ENCODE peak calls at places on chromosomes 13 and 19, in four cellular contexts. E is CD8-positive, alpha-beta memory T cell; V is A549; S is pancreas. H is an unnamed sample.
A peak's percentile ranks its signal among the peaks of the same experiment; 100 is the strongest.

GRCh38 chr19:33005440-33005839 is 33.4 kb downstream of the FAAP24 start:
- DNase-seq in E (no peak), V (no peak), S (no peak), H (no peak)

GRCh38 chr13:93554514-93554913 is 327.9 kb downstream of the GPC6 start:
- DNase-seq in E (no peak), V (no peak), S (no peak), H (no peak)

GRCh38 chr13:57582032-57582431 is 49.5 kb upstream of the PCDH17 start:
- DNase-seq in E (no peak), V (no peak), S (no peak), H (no peak)

GRCh38 chr19:13902993-13903555 is 2.8 kb downstream of the BRME1 start:
- DNase-seq in E (no peak), V (peak; percentile 40), S (no peak), H (no peak)

GRCh38 chr13:49351871-49352270 is 92.0 kb downstream of the CAB39L start:
- DNase-seq in E (no peak), V (no peak), S (no peak), H (no peak)

GRCh38 chr19:29404951-29405727 is 120.7 kb upstream of the VSTM2B start:
- DNase-seq in E (no peak), V (no peak), S (no peak), H (no peak)

GRCh38 chr13:74774252-74774651 is 640.0 kb upstream of the KLF12 start:
- DNase-seq in E (no peak), V (no peak), S (no peak), H (no peak)

GRCh38 chr13:70407486-70407885 is 299.2 kb upstream of the KLHL1 start:
- DNase-seq in E (no peak), V (no peak), S (no peak), H (no peak)

GRCh38 chr19:16850133-16850532 is 20.9 kb downstream of the SIN3B start:
- DNase-seq in E (no peak), V (no peak), S (no peak), H (no peak)

GRCh38 chr13:77002590-77003190 is 10.8 kb downstream of the CLN5 start:
- DNase-seq in E (no peak), V (peak; percentile 22), S (no peak), H (no peak)

GRCh38 chr13:67224148-67224846 is 5.8 kb downstream of the PCDH9 start:
- DNase-seq in E (peak; percentile 54), V (peak; percentile 88), S (peak; percentile 92), H (no peak)

GRCh38 chr19:48196933-48197665 is 26.6 kb downstream of the ZSWIM9 start:
- DNase-seq in E (no peak), V (no peak), S (no peak), H (no peak)

GRCh38 chr19:46542428-46543230 is 47.0 kb upstream of the PNMA8B start:
- DNase-seq in E (peak; percentile 84), V (peak; percentile 94), S (peak; percentile 95), H (peak; percentile 50)

DNA sequence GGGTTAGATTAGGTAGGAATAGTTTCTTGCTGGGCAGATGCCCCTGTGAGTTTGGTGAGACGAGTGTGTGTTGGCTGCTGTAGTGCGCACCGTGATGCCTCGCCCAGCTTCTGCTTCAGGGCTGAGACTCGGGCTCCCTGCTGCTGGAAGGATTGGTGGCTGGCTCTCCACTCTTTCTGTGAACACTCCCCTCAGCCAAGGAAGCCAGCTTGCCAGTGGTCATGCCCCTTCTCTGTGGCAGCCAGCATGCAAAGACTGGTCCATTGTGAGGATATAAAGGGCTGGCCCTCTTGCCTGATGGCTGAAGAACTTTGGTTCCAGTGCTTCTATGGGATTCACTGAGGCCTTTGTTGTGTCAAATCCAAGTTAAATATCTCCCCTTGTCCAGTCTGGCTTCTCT is 2.9 kb upstream of the HTR2A start:
- DNase-seq in E (no peak), V (no peak), S (no peak), H (no peak)
- H3K9me3 ChIP-seq in E (no peaks in the 10 kb centered on the region), V (no peaks in the 10 kb centered on the region), S (no peaks in the 10 kb centered on the region), H (peaks cover 2% of the 10 kb centered on the region)

GRCh38 chr19:22814124-22814523 is 18.0 kb upstream of the ZNF723 start:
- DNase-seq in E (no peak), V (no peak), S (no peak), H (no peak)
- H3K9me3 ChIP-seq in E (peaks cover 4% of the 10 kb centered on the region), V (peaks cover 45% of the 10 kb centered on the region), S (no peaks in the 10 kb centered on the region), H (no peaks in the 10 kb centered on the region)

DNA sequence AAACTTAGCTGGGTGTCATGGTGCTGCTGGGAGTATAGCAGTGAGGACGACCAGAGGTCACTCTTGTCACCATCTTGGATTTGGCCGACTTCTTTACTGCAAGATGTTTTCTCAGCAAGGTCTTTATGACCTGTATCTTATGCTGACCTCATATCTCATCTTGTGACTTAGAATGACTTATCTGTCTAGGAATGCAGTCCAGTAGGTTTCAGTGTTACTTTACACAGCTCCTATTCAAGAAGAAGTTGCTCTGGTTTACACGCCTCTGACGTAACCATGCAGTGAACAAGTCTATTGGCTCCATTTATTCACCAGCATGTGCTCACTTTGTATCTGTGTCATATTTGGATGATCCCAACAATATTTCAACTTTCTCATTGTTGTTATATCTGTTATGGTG is 26.7 kb downstream of the ZNF850 start:
- DNase-seq in E (no peak), V (no peak), S (no peak), H (no peak)
- H3K9me3 ChIP-seq in E (peaks cover 68% of the 10 kb centered on the region), V (peaks cover 98% of the 10 kb centered on the region), S (peaks cover 22% of the 10 kb centered on the region), H (peaks cover 43% of the 10 kb centered on the region)

DNA sequence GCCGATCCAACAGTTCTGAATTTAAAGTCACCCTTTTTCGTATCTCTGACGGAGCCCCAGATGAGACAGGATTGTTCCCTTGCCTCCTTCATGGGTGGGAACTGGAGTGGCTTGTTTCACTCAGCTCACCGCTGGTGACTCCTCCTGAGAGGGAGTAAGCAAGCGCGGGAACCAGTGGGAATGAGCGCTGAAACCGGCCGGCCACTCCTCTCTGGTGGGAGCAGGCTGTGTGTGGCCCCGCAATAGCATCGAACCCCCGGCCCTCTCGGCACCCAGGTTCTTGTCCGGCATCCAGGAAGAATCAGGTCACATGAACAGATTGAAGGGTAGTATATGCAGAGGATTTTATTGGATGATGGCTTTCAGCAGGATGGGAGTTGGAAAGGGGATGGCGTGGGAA is 1211.6 kb upstream of the PCDH20 start:
- DNase-seq in E (no peak), V (no peak), S (no peak), H (no peak)
- H3K9me3 ChIP-seq in E (no peaks in the 10 kb centered on the region), V (no peaks in the 10 kb centered on the region), S (no peaks in the 10 kb centered on the region), H (no peaks in the 10 kb centered on the region)

GRCh38 chr13:52903320-52903719 is 54.9 kb upstream of the PCDH8 start:
- DNase-seq in E (no peak), V (no peak), S (no peak), H (no peak)
- H3K9me3 ChIP-seq in E (no peaks in the 10 kb centered on the region), V (no peaks in the 10 kb centered on the region), S (no peaks in the 10 kb centered on the region), H (no peaks in the 10 kb centered on the region)

GRCh38 chr19:50432221-50432626 is 468 bp upstream of the MYBPC2 start:
- DNase-seq in E (no peak), V (no peak), S (no peak), H (no peak)

GRCh38 chr19:50434525-50434924 is 1.8 kb downstream of the MYBPC2 start:
- DNase-seq in E (no peak), V (no peak), S (no peak), H (no peak)

GRCh38 chr19:50435221-50435620 is 2.5 kb downstream of the MYBPC2 start:
- DNase-seq in E (no peak), V (no peak), S (no peak), H (no peak)

GRCh38 chr19:50432658-50433057 is at the start of gene MYBPC2:
- DNase-seq in E (no peak), V (no peak), S (peak; percentile 65), H (no peak)

DNA sequence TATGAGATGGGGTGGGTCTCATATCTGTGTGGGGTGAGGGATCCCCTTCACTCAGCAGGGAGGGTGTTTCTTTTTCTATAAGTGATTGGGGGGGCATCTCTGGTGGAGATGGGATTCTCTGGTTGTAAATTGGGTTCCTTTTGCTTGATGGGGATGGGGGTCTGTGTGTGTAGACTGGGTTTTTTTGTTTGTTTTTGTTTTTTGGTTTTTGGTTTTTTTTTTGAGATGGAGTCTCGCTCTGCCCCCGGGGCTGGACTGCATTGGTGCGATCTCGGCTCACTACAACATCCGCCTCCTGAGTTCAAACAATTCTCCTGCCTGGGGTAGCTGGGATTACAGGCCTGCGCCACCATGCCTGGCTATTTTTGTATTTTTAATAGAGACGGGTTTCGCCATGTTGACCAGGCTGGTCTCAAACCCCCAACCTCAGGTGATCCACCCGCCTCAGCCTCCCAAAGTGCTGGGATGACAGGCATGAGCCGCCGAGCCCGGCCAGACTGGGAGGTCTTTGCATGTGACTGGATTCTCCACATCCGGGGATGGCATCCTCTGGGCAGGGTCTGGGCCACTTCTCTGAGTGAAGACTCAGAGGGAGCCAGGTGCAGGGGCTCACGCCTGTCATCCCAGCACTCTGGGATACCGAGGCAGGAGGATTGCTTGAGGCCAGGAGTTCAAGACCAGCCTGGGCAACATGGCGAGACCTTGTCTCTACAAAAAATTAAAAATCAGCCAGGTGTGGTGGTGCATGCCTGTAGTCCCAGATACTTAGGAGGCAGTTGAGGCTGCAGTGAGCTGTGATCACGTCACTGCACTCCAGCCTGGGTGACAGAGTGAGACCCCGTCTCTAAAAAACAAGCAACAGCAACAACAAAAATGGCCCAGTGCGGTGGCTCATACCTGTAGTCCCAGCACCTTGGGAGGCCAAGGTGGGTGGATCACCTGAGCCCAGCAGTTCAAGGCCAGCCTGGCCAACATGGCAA is 799 bp downstream of the MYBPC2 start:
- DNase-seq in E (no peak), V (no peak), S (no peak), H (no peak)
- H3K9me3 ChIP-seq in E (no peaks in the 10 kb centered on the region), V (no peaks in the 10 kb centered on the region), S (no peaks in the 10 kb centered on the region), H (no peaks in the 10 kb centered on the region)

GRCh38 chr19:58117841-58118575 is 20.0 kb upstream of the ZSCAN18 start:
- DNase-seq in E (no peak), V (no peak), S (no peak), H (no peak)

GRCh38 chr19:58123354-58123753 is 25.3 kb upstream of the ZSCAN18 start:
- DNase-seq in E (no peak), V (no peak), S (no peak), H (no peak)

GRCh38 chr19:58118979-58119733 is 21.1 kb upstream of the ZSCAN18 start:
- DNase-seq in E (no peak), V (no peak), S (no peak), H (no peak)
- H3K9me3 ChIP-seq in E (peaks cover 39% of the 10 kb centered on the region), V (peaks cover 90% of the 10 kb centered on the region), S (no peaks in the 10 kb centered on the region), H (peaks cover 31% of the 10 kb centered on the region)